ENCODE peak calls at places on chromosomes 13 and 19, in six cellular contexts. B, U, N, H, Z and A are unnamed samples.

GRCh38 chr13:100298691-100299090 is 209.8 kb downstream of the PCCA start:
- DNase-seq in B (no peak), U (no peak), N (no peak), H (no peak), Z (no peak), A (no peak)

GRCh38 chr19:47436712-47437401 is 17.5 kb upstream of the MEIS3 start:
- DNase-seq in B (peak; percentile 47), U (peak; percentile 87), N (peak; percentile 68), H (peak; percentile 89), Z (peak; percentile 93), A (peak; percentile 81)

GRCh38 chr19:46451352-46451751 is 20.0 kb downstream of the PNMA8A start:
- DNase-seq in B (no peak), U (no peak), N (no peak), H (no peak), Z (no peak), A (peak; percentile 70)

GRCh38 chr13:77136902-77137420 is 110.0 kb upstream of the FBXL3 start:
- DNase-seq in B (peak; percentile 95), U (no peak), N (no peak), H (no peak), Z (peak; percentile 17), A (no peak)

GRCh38 chr19:30653646-30654386 is 281.6 kb downstream of the ZNF536 start:
- DNase-seq in B (no peak), U (no peak), N (no peak), H (peak; percentile 43), Z (no peak), A (no peak)

GRCh38 chr13:21637296-21637695 is 33.3 kb upstream of the MICU2 start:
- DNase-seq in B (peak; percentile 43), U (no peak), N (no peak), H (peak; percentile 12), Z (peak; percentile 10), A (peak; percentile 47)

GRCh38 chr13:20230913-20231838 is 943 bp downstream of the GJB6 start:
- DNase-seq in B (no peak), U (no peak), N (no peak), H (no peak), Z (peak; percentile 48), A (no peak)

GRCh38 chr13:31674056-31674455 is 65.3 kb upstream of the RXFP2 start:
- DNase-seq in B (no peak), U (no peak), N (no peak), H (no peak), Z (no peak), A (no peak)

GRCh38 chr13:102709536-102709935 is 14.7 kb upstream of the METTL21C start:
- DNase-seq in B (no peak), U (no peak), N (no peak), H (no peak), Z (no peak), A (no peak)

GRCh38 chr19:16671652-16672274 is 10.8 kb downstream of the TMEM38A start:
- DNase-seq in B (no peak), U (peak; percentile 92), N (peak; percentile 56), H (no peak), Z (no peak), A (no peak)

GRCh38 chr13:76882431-76882830 is 3.8 kb downstream of the KCTD12 start:
- DNase-seq in B (no peak), U (no peak), N (no peak), H (no peak), Z (no peak), A (no peak)

GRCh38 chr19:16026756-16027155 is 49.5 kb upstream of the TPM4 start:
- DNase-seq in B (no peak), U (no peak), N (no peak), H (no peak), Z (no peak), A (peak; percentile 15)

GRCh38 chr19:14165986-14166385 is 29.6 kb upstream of the ASF1B start:
- DNase-seq in B (no peak), U (no peak), N (no peak), H (no peak), Z (no peak), A (no peak)

GRCh38 chr13:58852076-58852475 is 1220.5 kb downstream of the PCDH17 start:
- DNase-seq in B (no peak), U (no peak), N (no peak), H (no peak), Z (no peak), A (no peak)

GRCh38 chr19:49920624-49921363 is 8.2 kb upstream of the ATF5 start:
- DNase-seq in B (no peak), U (peak; percentile 50), N (no peak), H (no peak), Z (no peak), A (peak; percentile 37)

GRCh38 chr13:40503966-40504591 is 162.4 kb downstream of the FOXO1 start:
- DNase-seq in B (peak; percentile 25), U (no peak), N (no peak), H (no peak), Z (peak; percentile 37), A (no peak)

GRCh38 chr13:49932868-49933267 is 3.3 kb downstream of the SPRYD7 start:
- DNase-seq in B (no peak), U (no peak), N (no peak), H (no peak), Z (no peak), A (no peak)

GRCh38 chr13:47903836-47904235 is 97.2 kb downstream of the SUCLA2 start:
- DNase-seq in B (peak; percentile 77), U (no peak), N (no peak), H (no peak), Z (no peak), A (no peak)

DNA sequence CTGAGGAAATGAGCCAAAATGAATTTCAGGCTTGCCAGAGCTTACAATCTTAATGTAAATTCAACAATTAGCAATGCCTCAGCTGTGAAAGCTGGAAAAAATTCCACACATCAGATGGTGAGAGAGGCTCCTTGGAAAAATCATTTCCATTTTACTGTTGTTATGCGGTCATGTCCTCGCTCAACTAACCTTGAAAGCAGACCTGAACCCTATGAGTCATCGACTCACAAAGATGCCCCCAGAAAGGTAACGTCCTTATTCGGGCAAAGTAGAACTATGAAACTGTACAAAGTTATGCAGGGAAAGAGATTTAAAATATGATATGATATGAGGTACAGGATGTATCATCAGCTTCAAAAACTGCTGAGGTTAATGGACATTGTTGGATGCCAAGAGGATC is 324.4 kb upstream of the NBEA start:
- DNase-seq in B (no peak), U (no peak), N (no peak), H (no peak), Z (no peak), A (no peak)
- H3K27ac ChIP-seq in B (no peak overlapping the region), U (no peak overlapping the region), N (no peak overlapping the region), H (no peak overlapping the region), Z (no peak overlapping the region), A (no peak overlapping the region)

GRCh38 chr13:110233181-110233641 is 73.7 kb downstream of the COL4A1 start:
- DNase-seq in B (peak; percentile 91), U (peak; percentile 74), N (peak; percentile 62), H (no peak), Z (no peak), A (peak; percentile 75)

GRCh38 chr13:110232146-110232545 is 74.8 kb downstream of the COL4A1 start:
- DNase-seq in B (no peak), U (no peak), N (no peak), H (no peak), Z (no peak), A (no peak)

GRCh38 chr13:110231348-110232047 is 75.5 kb downstream of the COL4A1 start:
- DNase-seq in B (no peak), U (peak; percentile 31), N (no peak), H (no peak), Z (no peak), A (no peak)

GRCh38 chr13:110233682-110234280 is 73.2 kb downstream of the COL4A1 start:
- DNase-seq in B (no peak), U (peak; percentile 25), N (no peak), H (no peak), Z (no peak), A (no peak)

DNA sequence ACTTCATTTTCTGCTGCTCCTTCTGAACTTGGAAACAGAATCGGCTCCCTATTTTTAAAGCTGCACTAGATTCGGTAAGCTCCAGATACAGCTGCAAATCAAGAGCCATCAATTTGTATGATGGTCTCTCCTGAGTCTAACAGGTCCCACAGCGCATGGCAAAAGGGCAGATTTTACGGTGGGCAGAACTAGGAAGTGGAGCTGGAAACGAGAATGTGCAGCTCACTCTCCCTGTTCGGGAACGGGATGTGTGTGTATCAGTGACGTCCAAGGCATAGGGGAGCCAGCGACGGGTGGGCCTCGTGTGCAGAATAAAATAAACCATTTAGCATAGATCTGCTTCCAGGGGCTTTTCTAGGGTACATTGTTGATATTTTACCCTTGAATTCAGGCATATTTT is 74.2 kb downstream of the COL4A1 start:
- DNase-seq in B (no peak), U (peak; percentile 58), N (no peak), H (no peak), Z (no peak), A (no peak)
- H3K4me3 ChIP-seq in B (no peak overlapping the region), U (peak overlapping the region; percentile 38), N (peak overlapping the region; percentile 51), H (no peak overlapping the region), Z (no peak overlapping the region), A (no peak overlapping the region)

GRCh38 chr19:55644191-55644833 is 863 bp downstream of the ZNF581 start:
- DNase-seq in B (no peak), U (no peak), N (no peak), H (no peak), Z (no peak), A (no peak)
- H3K4me1 ChIP-seq in B (peaks cover 16% of the 10 kb centered on the region), U (peaks cover 50% of the 10 kb centered on the region), N (peaks cover 85% of the 10 kb centered on the region), H (peaks cover 72% of the 10 kb centered on the region), Z (no peaks in the 10 kb centered on the region), A (peaks cover 3% of the 10 kb centered on the region)

GRCh38 chr13:99295488-99296252 is 11.5 kb downstream of the GPR183 start:
- DNase-seq in B (no peak), U (no peak), N (no peak), H (no peak), Z (no peak), A (no peak)

GRCh38 chr13:99299545-99300341 is 7.5 kb downstream of the GPR183 start:
- DNase-seq in B (no peak), U (no peak), N (no peak), H (no peak), Z (peak; percentile 40), A (no peak)

GRCh38 chr13:99297330-99297729 is 9.9 kb downstream of the GPR183 start:
- DNase-seq in B (peak; percentile 33), U (no peak), N (no peak), H (no peak), Z (no peak), A (no peak)

GRCh38 chr13:99296270-99296865 is 10.8 kb downstream of the GPR183 start:
- DNase-seq in B (peak; percentile 24), U (no peak), N (no peak), H (no peak), Z (no peak), A (no peak)

GRCh38 chr13:99298056-99298455 is 9.1 kb downstream of the GPR183 start:
- DNase-seq in B (no peak), U (no peak), N (no peak), H (no peak), Z (no peak), A (no peak)
- H3K27ac ChIP-seq in B (no peak overlapping the region), U (no peak overlapping the region), N (no peak overlapping the region), H (no peak overlapping the region), Z (no peak overlapping the region), A (no peak overlapping the region)